ENCODE peak calls at places on chromosome 14, in four cellular contexts. S is heart left ventricle, H is NCI-H345, L is GM12865. T is an unnamed sample.
A peak's percentile ranks its signal among the peaks of the same experiment; 100 is the strongest.

GRCh38 chr14:28542040-28542439 is 224.5 kb upstream of the FOXG1 start:
- DNase-seq in S (no peak), H (no peak), L (no peak), T (no peak)

GRCh38 chr14:29243355-29243754 is 476.8 kb downstream of the FOXG1 start:
- DNase-seq in S (no peak), L (no peak), H (peak; percentile 26), T (no peak)

GRCh38 chr14:105529506-105530445 is 3.4 kb downstream of the TMEM121 start:
- DNase-seq in H (no peak), L (peak; percentile 72), S (no peak), T (peak; percentile 52)

GRCh38 chr14:36524874-36525745 is 5.1 kb upstream of the NKX2-1 start:
- DNase-seq in L (peak; percentile 25), S (no peak), H (no peak), T (peak; percentile 74)

GRCh38 chr14:75249251-75249957 is 29.2 kb upstream of the FOS start:
- DNase-seq in L (peak; percentile 96), S (no peak), H (peak; percentile 83), T (peak; percentile 85)

GRCh38 chr14:89543420-89543790 is 126.4 kb upstream of the FOXN3 start:
- DNase-seq in L (no peak), S (no peak), H (no peak), T (no peak)

GRCh38 chr14:101349108-101349507 is 212.2 kb upstream of the DIO3 start:
- DNase-seq in S (no peak), H (no peak), L (no peak), T (no peak)

GRCh38 chr14:59377991-59378720 is 87.0 kb downstream of the GPR135 start:
- DNase-seq in L (no peak), H (no peak), S (no peak), T (no peak)

GRCh38 chr14:33229269-33229924 is 290.7 kb downstream of the NPAS3 start:
- DNase-seq in L (no peak), S (no peak), H (peak; percentile 47), T (no peak)

GRCh38 chr14:74867673-74868072 is 8.3 kb downstream of the PROX2 start:
- DNase-seq in S (no peak), L (peak; percentile 16), H (no peak), T (peak; percentile 63)

GRCh38 chr14:30550335-30550734 is 8.6 kb upstream of the G2E3 start:
- DNase-seq in S (no peak), H (no peak), L (no peak), T (no peak)

GRCh38 chr14:87745507-87746118 is 247.4 kb downstream of the GALC start:
- DNase-seq in L (peak; percentile 35), H (peak; percentile 25), S (no peak), T (peak; percentile 92)

GRCh38 chr14:98168196-98168985 is 1103.6 kb downstream of the BCL11B start:
- DNase-seq in L (no peak), H (no peak), S (no peak), T (no peak)

GRCh38 chr14:70915415-70915814 is 8.2 kb downstream of the PCNX1 start:
- DNase-seq in L (no peak), S (no peak), H (no peak), T (no peak)

GRCh38 chr14:91324606-91324950 is 80.1 kb upstream of the GPR68 start:
- DNase-seq in H (no peak), S (no peak), L (no peak), T (no peak)

GRCh38 chr14:23113346-23114119 is 5.5 kb downstream of the CEBPE start:
- DNase-seq in S (no peak), L (no peak), H (no peak), T (no peak)

GRCh38 chr14:75401356-75401755 is 26.5 kb upstream of the JDP2 start:
- DNase-seq in S (peak; percentile 62), L (no peak), H (no peak), T (no peak)

GRCh38 chr14:23401331-23401730 is 6.7 kb downstream of the MYH6 start:
- DNase-seq in L (no peak), H (no peak), S (peak; percentile 13), T (no peak)

GRCh38 chr14:74549588-74549987 is 56.0 kb downstream of the ISCA2 start:
- DNase-seq in S (peak; percentile 34), L (no peak), H (no peak), T (peak; percentile 54)

GRCh38 chr14:70779667-70780066 is 29.6 kb downstream of the MAP3K9 start:
- DNase-seq in S (peak; percentile 66), H (no peak), L (no peak), T (no peak)

GRCh38 chr14:101097109-101097793 is 193.7 kb upstream of the RTL1 start:
- DNase-seq in H (peak; percentile 8), S (no peak), L (no peak), T (no peak)

T was measured in Karpas-422.